ENCODE peak calls at places on chromosome 14, in six cellular contexts. I is effector memory CD8-positive, alpha-beta T cell; K is GDM1; T is lower leg skin; C is central memory CD4-positive, alpha-beta T cell; F is amniotic stem cell. L is an unnamed sample.

GRCh38 chr14:77023001-77023996 is 5.2 kb downstream of the IRF2BPL start:
- DNase-seq in I (no peak), K (no peak), T (no peak), C (no peak), F (no peak), L (no peak)

GRCh38 chr14:53954551-53955233 is 1.9 kb downstream of the BMP4 start:
- DNase-seq in I (no peak), K (no peak), T (no peak), C (no peak), F (no peak), L (no peak)

GRCh38 chr14:99602054-99602787 is 1.8 kb downstream of the CCDC85C start:
- DNase-seq in I (no peak), K (no peak), T (no peak), C (no peak), F (no peak), L (no peak)

GRCh38 chr14:99419905-99420304 is 60.8 kb downstream of the SETD3 start:
- DNase-seq in I (no peak), K (no peak), T (no peak), C (no peak), F (no peak), L (no peak)

GRCh38 chr14:66636240-66636639 is 128.3 kb downstream of the GPHN start:
- DNase-seq in I (no peak), K (no peak), T (no peak), C (no peak), F (no peak), L (no peak)

GRCh38 chr14:47674148-47674545 is 1.3 kb downstream of the MDGA2 start:
- DNase-seq in I (no peak), K (no peak), T (no peak), C (no peak), F (no peak), L (no peak)

GRCh38 chr14:65927871-65928270 is 515.3 kb downstream of the FUT8 start:
- DNase-seq in I (peak), K (no peak), T (no peak), C (peak), F (no peak), L (no peak)

GRCh38 chr14:89616425-89617141 is 199.6 kb upstream of the FOXN3 start:
- DNase-seq in I (peak), K (no peak), T (no peak), C (peak), F (no peak), L (no peak)

GRCh38 chr14:52013984-52014600 is 24.7 kb downstream of the RTRAF start:
- DNase-seq in I (no peak), K (no peak), T (no peak), C (no peak), F (no peak), L (no peak)

GRCh38 chr14:21924479-21924878 is 250.9 kb upstream of the OR4E1 start:
- DNase-seq in I (peak), K (peak), T (no peak), C (peak), F (no peak), L (no peak)